ENCODE peak calls at places on chromosome X, in six cellular contexts. J is A673, E is BJ, W is uterus, B is lung, X is hypothalamus. V is an unnamed sample.

GRCh38 chrX:132631579-132632232 is 142.9 kb upstream of the MBNL3 start:
- DNase-seq in E (no peak), W (no peak), B (no peak), J (peak), X (no peak), V (no peak)

GRCh38 chrX:42797646-42798045 is 19.7 kb upstream of the PPP1R2C start:
- DNase-seq in J (peak), E (no peak), B (no peak), X (no peak), W (no peak), V (no peak)

GRCh38 chrX:95585321-95585720 is 1099.3 kb upstream of the DIAPH2 start:
- DNase-seq in X (no peak), E (no peak), J (no peak), W (no peak), B (no peak), V (no peak)

GRCh38 chrX:135974279-135974856 is 580 bp upstream of the MMGT1 start:
- DNase-seq in E (no peak), J (peak), X (peak), B (peak), W (peak), V (no peak)

GRCh38 chrX:11890843-11891514 is 132.9 kb downstream of the MSL3 start:
- DNase-seq in E (no peak), W (no peak), B (no peak), J (no peak), X (no peak), V (no peak)

GRCh38 chrX:19683817-19684216 is 168.5 kb upstream of the MAP3K15 start:
- DNase-seq in E (no peak), W (no peak), B (no peak), J (no peak), X (no peak), V (no peak)

GRCh38 chrX:109997786-109998452 is 5.0 kb upstream of the TMEM164 start:
- DNase-seq in B (no peak), J (no peak), W (no peak), E (no peak), X (no peak), V (no peak)

GRCh38 chrX:10158279-10158939 is 1.6 kb downstream of the CLCN4 start:
- DNase-seq in W (peak), E (no peak), B (no peak), J (peak), X (peak), V (no peak)

GRCh38 chrX:58025979-58026378 is 115.7 kb upstream of the ZXDA start:
- DNase-seq in X (no peak), W (no peak), B (no peak), J (peak), E (no peak), V (peak)

GRCh38 chrX:3262906-3263305 is 83.5 kb downstream of the MXRA5 start:
- DNase-seq in B (no peak), W (no peak), J (peak), X (no peak), E (peak), V (no peak)

GRCh38 chrX:82765806-82766205 is 742.3 kb upstream of the POU3F4 start:
- DNase-seq in E (no peak), X (no peak), W (no peak), J (no peak), B (no peak), V (no peak)

GRCh38 chrX:19017271-19017670 is 33.4 kb upstream of the PHKA2 start:
- DNase-seq in B (no peak), W (no peak), J (peak), E (no peak), X (no peak), V (no peak)

GRCh38 chrX:25083661-25084060 is 67.9 kb upstream of the ARX start:
- DNase-seq in E (no peak), J (no peak), W (no peak), X (no peak), B (no peak), V (no peak)

V was measured in CD4-positive, alpha-beta T cell.